ENCODE peak calls at places on chromosomes 7 and 10, in seven cellular contexts. G is A549, I is breast epithelium, V is PC-3, B is prostate gland, O is OCI-LY7, D is left ventricle myocardium inferior. Q is an unnamed sample. For H3K9me3, the result is how much of the 10 kb centered on the place peaks cover.

GRCh38 chr10:72173635-72174296 is 42.0 kb upstream of the ANAPC16 start:
- DNase-seq in G (peak), I (no peak), V (no peak), B (no peak), O (peak), D (no peak), Q (no peak)

GRCh38 chr7:26856481-26856880 is 7.9 kb downstream of the SKAP2 start:
- DNase-seq in G (no peak), I (no peak), V (no peak), B (no peak), O (no peak), D (no peak), Q (no peak)

GRCh38 chr7:119572132-119572531 is 700.8 kb upstream of the KCND2 start:
- DNase-seq in G (no peak), I (no peak), V (no peak), B (no peak), O (no peak), D (no peak), Q (no peak)

GRCh38 chr7:99505324-99505662 is 831 bp downstream of the ZKSCAN5 start:
- DNase-seq in G (no peak), I (no peak), V (no peak), B (no peak), O (no peak), D (no peak), Q (no peak)

GRCh38 chr10:21292763-21293517 is 232.5 kb downstream of the SKIDA1 start:
- DNase-seq in G (peak), I (peak), V (peak), B (peak), O (no peak), D (peak), Q (no peak)

GRCh38 chr7:85748861-85749260 is 562.0 kb upstream of the SEMA3D start:
- DNase-seq in G (no peak), I (no peak), V (peak), B (no peak), O (no peak), D (no peak), Q (no peak)

GRCh38 chr7:79789584-79790345 is 336.3 kb upstream of the MAGI2 start:
- DNase-seq in G (no peak), I (no peak), V (no peak), B (no peak), O (no peak), D (no peak), Q (no peak)

GRCh38 chr7:128099204-128099671 is 68.0 kb upstream of the LRRC4 start:
- DNase-seq in G (no peak), I (no peak), V (peak), B (no peak), O (no peak), D (no peak), Q (no peak)

GRCh38 chr7:30703756-30704155 is 21.5 kb upstream of the CRHR2 start:
- DNase-seq in G (no peak), I (no peak), V (no peak), B (no peak), O (no peak), D (no peak), Q (no peak)

GRCh38 chr7:73451780-73452398 is 18.3 kb downstream of the FZD9 start:
- DNase-seq in G (peak), I (no peak), V (peak), B (no peak), O (peak), D (no peak), Q (no peak)

GRCh38 chr7:151925446-151926335 is 30.6 kb upstream of the GALNTL5 start:
- DNase-seq in G (no peak), I (peak), V (peak), B (peak), O (no peak), D (peak), Q (no peak)

GRCh38 chr7:83546586-83546985 is 102.4 kb downstream of the SEMA3E start:
- DNase-seq in G (peak), I (no peak), V (peak), B (no peak), O (no peak), D (no peak), Q (no peak)

GRCh38 chr10:110101464-110102144 is 93.8 kb downstream of the ADD3 start:
- DNase-seq in G (no peak), I (no peak), V (no peak), B (no peak), O (no peak), D (no peak), Q (no peak)

GRCh38 chr10:70682920-70683600 is 10.8 kb downstream of the ADAMTS14 start:
- DNase-seq in G (no peak), I (no peak), V (no peak), B (no peak), O (no peak), D (no peak), Q (no peak)

GRCh38 chr7:50842061-50842460 is 59.4 kb upstream of the GRB10 start:
- DNase-seq in G (no peak), I (no peak), V (no peak), B (no peak), O (no peak), D (no peak), Q (no peak)

GRCh38 chr7:106073701-106074100 is 38.4 kb downstream of the SYPL1 start:
- DNase-seq in G (no peak), I (no peak), V (no peak), B (no peak), O (no peak), D (no peak), Q (no peak)

GRCh38 chr7:39978252-39978934 is 28.3 kb downstream of the CDK13 start:
- DNase-seq in G (no peak), I (no peak), V (no peak), B (no peak), O (peak), D (no peak), Q (no peak)

GRCh38 chr10:132418520-132419416 is 21.8 kb downstream of the PWWP2B start:
- DNase-seq in G (peak), I (no peak), V (peak), B (peak), O (peak), D (no peak), Q (no peak)

GRCh38 chr7:104136981-104137380 is 70.8 kb downstream of the ORC5 start:
- DNase-seq in G (no peak), I (no peak), V (no peak), B (no peak), O (no peak), D (no peak), Q (no peak)

GRCh38 chr10:6203331-6204062 is 765 bp downstream of the PFKFB3 start:
- DNase-seq in G (peak), I (peak), V (peak), B (peak), O (peak), D (peak), Q (peak)

GRCh38 chr10:25768167-25768566 is 165.9 kb upstream of the MYO3A start:
- DNase-seq in G (no peak), I (no peak), V (no peak), B (no peak), O (peak), D (no peak), Q (no peak)

GRCh38 chr7:128940494-128941322 is 3.0 kb downstream of the IRF5 start:
- DNase-seq in G (no peak), I (no peak), V (no peak), B (no peak), O (peak), D (peak), Q (no peak)

GRCh38 chr7:138579671-138580070 is 119.6 kb downstream of the TRIM24 start:
- DNase-seq in G (no peak), I (no peak), V (no peak), B (no peak), O (no peak), D (no peak), Q (no peak)

GRCh38 chr10:35712486-35712885 is 70.4 kb upstream of the FZD8 start:
- DNase-seq in G (no peak), I (no peak), V (no peak), B (no peak), O (no peak), D (no peak), Q (no peak)

GRCh38 chr10:14601872-14602725 is 172.6 kb downstream of the FAM107B start:
- DNase-seq in G (peak), I (peak), V (peak), B (no peak), O (peak), D (no peak), Q (peak)

GRCh38 chr7:71740196-71740560 is 608.2 kb downstream of the GALNT17 start:
- DNase-seq in G (no peak), I (no peak), V (no peak), B (no peak), O (no peak), D (no peak), Q (no peak)

GRCh38 chr7:28231181-28231580 is 50.6 kb upstream of the JAZF1 start:
- DNase-seq in G (no peak), I (no peak), V (no peak), B (no peak), O (no peak), D (no peak), Q (no peak)

GRCh38 chr10:36794981-36795380 is 330.4 kb upstream of the ANKRD30A start:
- DNase-seq in G (no peak), I (no peak), V (no peak), B (no peak), O (no peak), D (no peak), Q (no peak)

GRCh38 chr7:19665399-19666008 is 43.3 kb downstream of the POLR1F start:
- DNase-seq in G (peak), I (no peak), V (peak), B (no peak), O (peak), D (no peak), Q (no peak)

DNA sequence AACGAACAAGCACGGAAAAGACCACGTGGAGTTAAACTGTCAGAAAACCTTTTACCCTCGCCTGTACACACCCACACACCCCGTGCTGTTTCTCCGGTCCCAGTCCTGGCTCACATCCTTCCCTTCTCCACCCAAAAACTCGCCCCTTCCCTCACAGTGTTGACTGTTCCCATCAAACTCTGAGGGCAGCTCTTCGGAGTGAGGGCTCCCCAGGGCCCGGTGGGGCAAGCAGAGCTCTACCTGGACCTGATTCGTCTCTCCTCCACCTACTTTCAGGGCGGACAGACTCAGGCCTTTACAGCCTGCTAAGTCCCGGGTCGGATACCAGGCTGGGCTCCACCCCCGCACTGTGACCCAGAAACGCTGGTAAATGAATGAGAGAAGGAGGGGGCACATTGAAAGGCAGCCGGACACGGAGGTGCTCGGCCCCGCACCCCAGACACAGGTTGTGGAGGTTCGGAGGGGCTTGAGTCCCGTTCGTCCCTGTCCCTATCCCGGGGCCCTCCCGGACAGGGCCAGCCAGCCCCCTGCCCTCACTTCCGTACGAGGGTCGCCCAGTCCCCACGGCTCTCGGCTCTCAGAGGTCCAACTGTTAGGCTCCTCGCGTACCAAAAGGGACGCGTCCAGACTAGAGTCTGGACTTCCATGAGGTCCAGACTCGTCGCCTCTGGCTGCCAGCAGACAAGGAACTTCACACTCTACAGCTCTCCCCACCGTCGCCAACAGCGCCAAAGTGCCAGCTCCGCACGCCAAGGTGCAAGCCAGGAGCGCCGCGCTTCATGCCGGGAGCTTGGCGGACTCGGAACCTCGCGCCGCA is 31.7 kb upstream of the ASL start:
- DNase-seq in G (no peak), I (peak), V (peak), B (peak), O (no peak), D (peak), Q (no peak)
- TF ChIP-seq CTCF in G (no peak), I (no peak), V (no peak), B (no peak), O (no peak), D (no peak), Q (no peak)

GRCh38 chr7:13742126-13742525 is 247.3 kb downstream of the ETV1 start:
- DNase-seq in G (no peak), I (peak), V (peak), B (no peak), O (no peak), D (no peak), Q (no peak)

GRCh38 chr7:13749026-13749425 is 240.4 kb downstream of the ETV1 start:
- DNase-seq in G (no peak), I (no peak), V (no peak), B (no peak), O (no peak), D (no peak), Q (no peak)

GRCh38 chr7:13749666-13750065 is 239.8 kb downstream of the ETV1 start:
- DNase-seq in G (no peak), I (no peak), V (no peak), B (no peak), O (no peak), D (no peak), Q (no peak)

GRCh38 chr7:13742719-13743640 is 246.5 kb downstream of the ETV1 start:
- DNase-seq in G (peak), I (peak), V (peak), B (peak), O (peak), D (no peak), Q (no peak)

DNA sequence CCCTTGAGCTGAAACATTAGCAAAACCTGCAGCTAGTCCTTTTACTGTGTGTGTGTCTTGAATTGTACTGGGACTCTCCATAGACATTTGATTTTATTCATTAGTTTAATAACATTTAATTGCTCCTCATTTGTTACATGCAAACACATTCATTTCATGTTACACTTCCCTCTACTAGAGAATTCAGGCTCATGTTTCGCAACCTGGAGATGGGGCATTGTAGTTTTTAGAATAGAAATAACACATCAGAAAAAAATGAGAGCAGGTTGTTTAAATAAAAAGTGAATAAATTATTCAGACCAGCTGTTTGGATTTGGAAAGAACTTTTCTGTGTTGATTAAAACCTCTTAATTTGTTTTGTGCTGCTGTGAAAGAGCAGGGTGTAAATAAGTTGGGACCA is 243.9 kb downstream of the ETV1 start:
- DNase-seq in G (no peak), I (no peak), V (no peak), B (no peak), O (no peak), D (no peak), Q (no peak)
- H3K9me3 ChIP-seq in G (under half), I (under half), V (under half), B (under half), O (under half), D (under half), Q (under half)

DNA sequence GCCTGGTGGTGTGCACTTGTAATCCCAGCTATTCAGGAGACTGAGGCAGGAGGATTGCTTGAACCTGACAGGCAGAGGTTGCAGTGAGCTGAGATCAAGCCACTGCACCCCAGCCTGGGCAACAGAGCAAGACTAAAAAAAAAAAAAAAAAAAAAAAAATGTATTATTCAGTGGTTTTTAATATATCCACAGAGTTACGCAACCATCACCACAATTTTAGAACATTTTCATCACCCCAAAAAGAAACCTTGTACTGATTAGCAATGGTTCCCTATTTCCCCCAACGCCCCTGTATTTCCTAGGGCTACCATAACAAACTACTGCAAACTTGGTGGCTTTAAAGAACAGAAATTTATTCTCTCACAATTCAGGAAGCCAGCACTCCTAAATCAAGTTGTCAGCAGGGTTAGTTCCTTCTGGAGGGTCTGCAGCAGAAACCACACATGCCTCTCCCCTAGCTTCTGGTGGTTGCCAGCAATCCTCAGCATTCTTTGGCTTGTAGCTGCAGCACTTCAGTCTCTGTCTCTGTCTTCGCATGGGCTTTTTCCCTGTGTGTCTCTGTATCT is 5.9 kb upstream of the NUP42 start:
- DNase-seq in G (no peak), I (no peak), V (no peak), B (no peak), O (no peak), D (no peak), Q (no peak)
- TF ChIP-seq CTCF in G (no peak), I (no peak), V (no peak), B (no peak), O (no peak), D (no peak), Q (no peak)

GRCh38 chr7:157992511-157993160 is 595.0 kb downstream of the PTPRN2 start:
- DNase-seq in G (no peak), I (no peak), V (no peak), B (no peak), O (no peak), D (no peak), Q (no peak)
- H3K9me3 ChIP-seq in G (under half), I (under half), V (under half), B (under half), O (under half), D (under half), Q (under half)

DNA sequence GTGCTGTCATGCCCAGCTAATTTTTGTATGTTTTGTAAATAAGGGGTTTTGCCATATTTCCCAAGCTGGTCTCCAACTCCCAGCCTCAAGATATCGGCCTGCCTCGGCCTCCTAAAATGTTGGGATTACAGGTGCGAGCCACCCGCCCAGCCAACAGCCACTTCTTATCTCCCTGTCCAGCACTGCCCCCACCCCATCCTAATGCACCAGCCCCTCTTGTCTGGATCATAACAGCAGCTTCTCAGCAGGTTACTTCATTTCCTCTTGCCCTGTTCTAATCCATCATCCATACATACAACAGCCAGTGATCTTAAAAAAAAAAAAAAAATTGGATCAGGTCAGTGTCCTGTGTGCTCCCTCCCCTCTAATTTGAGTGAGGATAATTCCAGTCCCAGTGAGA is 12.8 kb upstream of the FRAT2 start:
- DNase-seq in G (no peak), I (no peak), V (no peak), B (no peak), O (no peak), D (no peak), Q (no peak)
- TF ChIP-seq CTCF in G (no peak), I (no peak), V (no peak), B (no peak), O (no peak), D (no peak), Q (no peak)

DNA sequence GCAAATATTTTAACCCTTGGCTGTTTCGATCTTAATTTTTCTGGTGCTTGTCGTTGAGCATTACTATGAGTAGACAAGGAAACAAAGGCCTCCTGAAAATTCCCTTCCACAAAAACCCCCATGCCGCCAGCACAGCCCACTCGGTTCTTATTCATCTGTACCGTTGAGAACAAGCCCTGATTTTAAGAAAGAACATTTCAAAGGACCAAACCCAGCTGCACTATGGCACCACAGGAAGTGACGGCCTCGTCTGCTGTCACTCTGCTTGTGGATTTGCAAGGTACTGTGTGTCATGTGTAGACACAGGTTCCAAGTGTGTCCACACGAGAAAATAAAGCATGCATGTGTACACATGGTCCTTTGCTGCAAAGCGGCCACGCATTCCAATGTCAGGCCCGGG is 285.2 kb downstream of the DNAJB6 start:
- DNase-seq in G (no peak), I (no peak), V (no peak), B (no peak), O (no peak), D (no peak), Q (peak)
- H3K9me3 ChIP-seq in G (under half), I (under half), V (under half), B (under half), O (under half), D (under half), Q (under half)

GRCh38 chr10:128068398-128069285 is 57.6 kb downstream of the MKI67 start:
- DNase-seq in G (no peak), I (no peak), V (no peak), B (no peak), O (peak), D (no peak), Q (no peak)

GRCh38 chr10:128070721-128071416 is 55.4 kb downstream of the MKI67 start:
- DNase-seq in G (no peak), I (no peak), V (no peak), B (no peak), O (no peak), D (no peak), Q (no peak)

GRCh38 chr10:128067691-128068397 is 58.4 kb downstream of the MKI67 start:
- DNase-seq in G (no peak), I (no peak), V (no peak), B (no peak), O (no peak), D (no peak), Q (no peak)

GRCh38 chr10:128070161-128070560 is 56.1 kb downstream of the MKI67 start:
- DNase-seq in G (no peak), I (no peak), V (no peak), B (no peak), O (no peak), D (no peak), Q (no peak)

DNA sequence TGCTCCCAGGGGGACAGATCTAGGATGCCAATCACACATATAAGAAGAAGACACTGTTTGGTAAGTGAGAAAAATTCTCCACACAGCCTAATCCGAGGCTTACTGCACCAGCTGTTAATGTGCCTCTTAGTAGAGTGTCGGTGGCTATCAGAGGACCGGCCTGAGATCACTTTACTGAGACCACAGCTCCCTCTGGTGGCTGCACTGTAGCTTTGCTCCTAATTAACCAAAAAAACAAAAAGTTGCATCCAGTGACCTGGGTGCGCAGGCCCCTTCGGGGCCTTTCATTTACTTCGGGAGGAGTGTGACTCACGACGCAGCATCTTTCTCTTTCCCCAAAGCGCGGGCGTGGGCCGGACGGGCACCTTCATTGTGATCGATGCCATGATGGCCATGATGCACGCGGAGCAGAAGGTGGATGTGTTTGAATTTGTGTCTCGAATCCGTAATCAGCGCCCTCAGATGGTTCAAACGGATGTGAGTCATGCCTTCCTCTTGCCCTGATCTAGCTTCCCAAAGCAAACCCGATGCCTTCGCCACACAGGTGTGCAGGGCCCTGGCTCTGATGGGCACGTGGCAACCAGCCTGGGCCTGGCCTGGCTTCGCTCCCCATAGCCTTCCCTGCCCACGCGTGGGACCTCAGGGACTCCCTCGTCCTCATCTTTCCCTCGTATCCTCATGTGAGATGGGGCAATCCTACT is 56.7 kb downstream of the MKI67 start:
- DNase-seq in G (peak), I (no peak), V (peak), B (peak), O (peak), D (peak), Q (peak)
- TF ChIP-seq CTCF in G (peak), I (peak), V (peak), B (peak), O (peak), D (peak), Q (peak)

Q was measured in CD4-positive, alpha-beta T cell.